ENCODE peak calls at places on chromosomes 5 and 9, in eight cellular contexts. D, B, A, G, W, O, U and R are unnamed samples.

GRCh38 chr9:16293610-16294009 is 576.9 kb downstream of the BNC2 start:
- DNase-seq in U (no peak), B (no peak), W (no peak), D (peak; percentile 48), O (no peak), A (no peak), G (no peak), R (no peak)

GRCh38 chr5:79236364-79236969 is 536 bp downstream of the JMY start:
- DNase-seq in B (no peak), A (peak; percentile 51), D (no peak), U (peak; percentile 43), O (no peak), W (peak; percentile 45), G (no peak), R (no peak)

GRCh38 chr5:143516249-143516648 is 112.8 kb upstream of the NR3C1 start:
- DNase-seq in W (peak; percentile 37), O (no peak), D (no peak), B (peak; percentile 50), G (no peak), U (no peak), A (peak; percentile 13), R (no peak)

GRCh38 chr9:69145148-69145547 is 28.9 kb upstream of the TJP2 start:
- DNase-seq in A (no peak), D (no peak), U (no peak), O (no peak), W (peak; percentile 87), B (peak; percentile 52), G (no peak), R (peak; percentile 7)

GRCh38 chr9:36007309-36007708 is 29.4 kb upstream of the RECK start:
- DNase-seq in O (no peak), B (no peak), D (no peak), W (no peak), U (no peak), G (no peak), A (peak; percentile 34), R (no peak)

GRCh38 chr9:100700689-100701318 is 122.9 kb downstream of the CAVIN4 start:
- DNase-seq in D (peak; percentile 2), B (peak; percentile 15), W (peak; percentile 13), U (no peak), A (peak; percentile 27), O (no peak), G (no peak), R (peak; percentile 61)

GRCh38 chr5:171272996-171273970 is 35.8 kb upstream of the TLX3 start:
- DNase-seq in W (peak; percentile 63), D (peak; percentile 17), G (no peak), O (no peak), A (peak; percentile 4), B (peak; percentile 25), U (no peak), R (peak; percentile 33)

GRCh38 chr5:69099302-69099701 is 5.5 kb downstream of the SLC30A5 start:
- DNase-seq in B (peak; percentile 15), A (no peak), G (no peak), W (no peak), U (no peak), D (no peak), O (no peak), R (no peak)

GRCh38 chr5:63011158-63011557 is 432.5 kb downstream of the LRRC70 start:
- DNase-seq in O (no peak), B (no peak), A (no peak), W (no peak), D (no peak), G (no peak), U (no peak), R (no peak)

GRCh38 chr5:131932235-131932634 is 13.2 kb downstream of the MEIKIN start:
- DNase-seq in G (no peak), A (no peak), B (no peak), W (no peak), D (no peak), U (no peak), O (no peak), R (no peak)